ENCODE peak calls at places on chromosome 6, in nine cellular contexts. B, F, X, U, J, G, D, O and S are unnamed samples.

GRCh38 chr6:14517536-14518105 is 400.0 kb downstream of the CD83 start:
- DNase-seq in B (no peak), F (peak; percentile 70), X (no peak), U (no peak), J (no peak), G (peak; percentile 20), D (no peak), O (no peak), S (no peak)

GRCh38 chr6:163876391-163876790 is 461.9 kb downstream of the QKI start:
- DNase-seq in B (no peak), F (no peak), X (no peak), U (no peak), J (no peak), G (no peak), D (no peak), O (no peak), S (no peak)

GRCh38 chr6:11969092-11969491 is 43.0 kb upstream of the HIVEP1 start:
- DNase-seq in B (no peak), F (peak; percentile 98), X (no peak), U (no peak), J (no peak), G (no peak), D (no peak), O (no peak), S (no peak)

GRCh38 chr6:97009781-97010492 is 85.4 kb downstream of the KLHL32 start:
- DNase-seq in B (no peak), F (no peak), X (no peak), U (no peak), J (no peak), G (no peak), D (no peak), O (no peak), S (no peak)

GRCh38 chr6:27138837-27139752 is 108.4 kb upstream of the PRSS16 start:
- DNase-seq in B (no peak), F (peak; percentile 54), X (peak; percentile 98), U (peak; percentile 69), J (no peak), G (no peak), D (no peak), O (peak; percentile 31), S (peak; percentile 60)

GRCh38 chr6:136822051-136822378 is 377 bp upstream of the PEX7 start:
- DNase-seq in B (peak; percentile 27), F (no peak), X (no peak), U (no peak), J (no peak), G (no peak), D (no peak), O (no peak), S (peak; percentile 51)

GRCh38 chr6:163711071-163711470 is 296.6 kb downstream of the QKI start:
- DNase-seq in B (no peak), F (no peak), X (peak; percentile 22), U (no peak), J (no peak), G (no peak), D (no peak), O (no peak), S (no peak)

GRCh38 chr6:97630592-97630991 is 347.6 kb upstream of the MMS22L start:
- DNase-seq in B (no peak), F (peak; percentile 2), X (no peak), U (no peak), J (no peak), G (peak; percentile 65), D (no peak), O (no peak), S (no peak)

GRCh38 chr6:120844084-120844483 is 490.2 kb downstream of the TBC1D32 start:
- DNase-seq in B (no peak), F (no peak), X (no peak), U (no peak), J (no peak), G (no peak), D (no peak), O (no peak), S (no peak)
- TF ChIP-seq CTCF in B (no peak), F (no peak), X (no peak), U (no peak), J (no peak), G (no peak), D (no peak), O (no peak), S (no peak)

GRCh38 chr6:109396319-109396718 is 14.1 kb upstream of the CD164 start:
- DNase-seq in B (no peak), F (no peak), X (no peak), U (no peak), J (no peak), G (no peak), D (no peak), O (no peak), S (no peak)

GRCh38 chr6:109393882-109394281 is 11.6 kb upstream of the CD164 start:
- DNase-seq in B (no peak), F (no peak), X (no peak), U (no peak), J (no peak), G (peak; percentile 85), D (no peak), O (no peak), S (no peak)

DNA sequence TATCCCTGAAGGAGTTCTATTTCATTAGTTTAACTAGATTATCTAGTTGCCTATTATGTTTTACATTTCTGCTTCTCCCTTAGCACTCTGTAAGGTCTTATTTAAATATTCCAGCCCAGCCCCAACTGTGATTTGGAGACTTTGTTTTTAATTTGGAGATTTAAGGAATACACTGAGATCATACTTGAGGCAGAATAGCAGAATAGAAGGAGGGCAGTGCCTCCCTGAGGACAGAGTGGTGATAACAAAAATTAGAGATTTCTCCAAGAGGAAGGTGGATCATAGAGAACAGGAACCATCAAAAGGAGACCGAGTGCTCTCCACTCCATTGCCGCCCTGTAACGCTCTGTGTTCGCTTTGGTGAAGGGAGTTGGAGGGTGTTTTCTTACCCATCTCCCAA is 14.8 kb upstream of the CD164 start:
- DNase-seq in B (no peak), F (peak; percentile 63), X (peak; percentile 55), U (no peak), J (no peak), G (no peak), D (no peak), O (no peak), S (no peak)
- TF ChIP-seq CTCF in B (peak; percentile 27), F (peak; percentile 53), X (peak; percentile 39), U (no peak), J (peak; percentile 64), G (no peak), D (no peak), O (peak; percentile 41), S (no peak)

GRCh38 chr6:32583527-32583898 is 6.1 kb downstream of the HLA-DRB1 start:
- DNase-seq in B (no peak), F (no peak), X (no peak), U (no peak), J (no peak), G (no peak), D (no peak), O (no peak), S (no peak)
- TF ChIP-seq CTCF in B (no peak), F (no peak), X (no peak), U (no peak), J (no peak), G (no peak), D (no peak), O (no peak), S (no peak)

GRCh38 chr6:115570326-115570725 is 490.4 kb downstream of the FRK start:
- DNase-seq in B (no peak), F (no peak), X (no peak), U (no peak), J (no peak), G (no peak), D (no peak), O (no peak), S (no peak)

GRCh38 chr6:115577270-115577669 is 483.4 kb downstream of the FRK start:
- DNase-seq in B (no peak), F (no peak), X (no peak), U (no peak), J (no peak), G (no peak), D (no peak), O (no peak), S (no peak)

GRCh38 chr6:115575298-115575697 is 485.4 kb downstream of the FRK start:
- DNase-seq in B (no peak), F (no peak), X (no peak), U (no peak), J (no peak), G (no peak), D (no peak), O (no peak), S (no peak)

DNA sequence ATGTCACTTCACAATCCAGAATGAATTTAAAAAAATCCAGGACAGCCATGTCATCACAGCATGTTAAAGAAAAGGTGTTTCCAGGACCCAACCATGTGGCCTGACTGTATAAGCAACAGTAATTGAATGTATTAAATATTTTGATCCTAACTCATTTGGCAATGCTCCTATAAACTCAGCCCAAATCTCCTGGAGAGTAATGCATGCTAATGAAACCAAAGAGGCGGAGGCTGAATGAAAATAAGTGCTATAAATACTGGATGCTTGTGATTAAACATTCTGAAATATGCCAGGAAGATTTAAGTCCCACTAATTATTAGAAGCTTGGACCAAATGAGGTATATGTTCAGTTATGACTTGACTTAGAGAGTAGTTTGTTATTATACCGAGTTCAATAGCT is 486.8 kb downstream of the FRK start:
- DNase-seq in B (no peak), F (no peak), X (no peak), U (no peak), J (no peak), G (no peak), D (no peak), O (no peak), S (no peak)
- TF ChIP-seq CTCF in B (no peak), F (no peak), X (no peak), U (no peak), J (no peak), G (no peak), D (no peak), O (no peak), S (no peak)

GRCh38 chr6:154993710-154994109 is 1.4 kb upstream of the TIAM2 start:
- DNase-seq in B (no peak), F (no peak), X (no peak), U (no peak), J (no peak), G (no peak), D (no peak), O (no peak), S (no peak)

GRCh38 chr6:154996841-154997311 is 1.8 kb downstream of the TIAM2 start:
- DNase-seq in B (no peak), F (no peak), X (no peak), U (no peak), J (no peak), G (peak; percentile 56), D (no peak), O (no peak), S (no peak)

GRCh38 chr6:154995241-154996162 is at the start of gene TIAM2:
- DNase-seq in B (peak; percentile 32), F (no peak), X (no peak), U (peak; percentile 65), J (no peak), G (no peak), D (peak; percentile 63), O (peak; percentile 17), S (no peak)

GRCh38 chr6:154993026-154993425 is 2.1 kb upstream of the TIAM2 start:
- DNase-seq in B (no peak), F (no peak), X (no peak), U (no peak), J (no peak), G (no peak), D (no peak), O (no peak), S (no peak)

GRCh38 chr6:154994881-154995240 is 254 bp upstream of the TIAM2 start:
- DNase-seq in B (no peak), F (no peak), X (no peak), U (no peak), J (no peak), G (no peak), D (no peak), O (no peak), S (no peak)
- TF ChIP-seq CTCF in B (no peak), F (no peak), X (no peak), U (no peak), J (no peak), G (no peak), D (no peak), O (no peak), S (no peak)